ENCODE peak calls at places on chromosomes 13 and 19, in ten cellular contexts. One of them, this sample, is unnamed. For H3K9me3 and H3K4me1, the result is how much of the 10 kb centered on the place peaks cover.

GRCh38 chr13:31945202-31945978 is 86.2 kb upstream of the FRY start:
- DNase-seq in sigmoid colon: peak
- DNase-seq in mucosa of descending colon: peak
- DNase-seq in mammary epithelial cell: peak
- DNase-seq in tibial artery: peak
- DNase-seq in stomach: peak
- DNase-seq in A549: peak
- DNase-seq in H1: no peak
- DNase-seq in gastrocnemius medialis: peak
- DNase-seq in pancreas: peak
- DNase-seq in this sample: peak

GRCh38 chr19:5193192-5193591 is 147.4 kb downstream of the PTPRS start:
- DNase-seq in sigmoid colon: no peak
- DNase-seq in mucosa of descending colon: no peak
- DNase-seq in mammary epithelial cell: no peak
- DNase-seq in tibial artery: no peak
- DNase-seq in stomach: no peak
- DNase-seq in A549: no peak
- DNase-seq in H1: peak
- DNase-seq in gastrocnemius medialis: no peak
- DNase-seq in pancreas: no peak
- DNase-seq in this sample: no peak

GRCh38 chr19:42311612-42312160 is 1.4 kb upstream of the TMEM145 start:
- DNase-seq in sigmoid colon: no peak
- DNase-seq in mucosa of descending colon: no peak
- DNase-seq in mammary epithelial cell: no peak
- DNase-seq in tibial artery: no peak
- DNase-seq in stomach: no peak
- DNase-seq in A549: peak
- DNase-seq in H1: no peak
- DNase-seq in gastrocnemius medialis: no peak
- DNase-seq in pancreas: no peak
- DNase-seq in this sample: no peak

GRCh38 chr19:8515317-8515716 is 1.4 kb upstream of the ZNF414 start:
- DNase-seq in sigmoid colon: no peak
- DNase-seq in mucosa of descending colon: no peak
- DNase-seq in mammary epithelial cell: no peak
- DNase-seq in tibial artery: no peak
- DNase-seq in stomach: no peak
- DNase-seq in A549: no peak
- DNase-seq in H1: no peak
- DNase-seq in gastrocnemius medialis: no peak
- DNase-seq in pancreas: no peak
- DNase-seq in this sample: peak

GRCh38 chr13:98856983-98857382 is 104.5 kb upstream of the SLC15A1 start:
- DNase-seq in sigmoid colon: no peak
- DNase-seq in mucosa of descending colon: peak
- DNase-seq in mammary epithelial cell: no peak
- DNase-seq in tibial artery: no peak
- DNase-seq in stomach: peak
- DNase-seq in A549: no peak
- DNase-seq in H1: no peak
- DNase-seq in gastrocnemius medialis: peak
- DNase-seq in pancreas: no peak
- DNase-seq in this sample: peak

GRCh38 chr13:66014757-66015156 is 1215.4 kb downstream of the PCDH9 start:
- DNase-seq in sigmoid colon: no peak
- DNase-seq in mucosa of descending colon: no peak
- DNase-seq in mammary epithelial cell: no peak
- DNase-seq in tibial artery: no peak
- DNase-seq in stomach: no peak
- DNase-seq in A549: no peak
- DNase-seq in H1: no peak
- DNase-seq in gastrocnemius medialis: no peak
- DNase-seq in pancreas: no peak
- DNase-seq in this sample: no peak

GRCh38 chr19:41000310-41000737 is 9.2 kb downstream of the CYP2B6 start:
- DNase-seq in sigmoid colon: no peak
- DNase-seq in mucosa of descending colon: no peak
- DNase-seq in mammary epithelial cell: peak
- DNase-seq in tibial artery: no peak
- DNase-seq in stomach: peak
- DNase-seq in A549: peak
- DNase-seq in H1: no peak
- DNase-seq in gastrocnemius medialis: no peak
- DNase-seq in pancreas: peak
- DNase-seq in this sample: peak

GRCh38 chr19:7385062-7385461 is 36.3 kb downstream of the ARHGEF18 start:
- DNase-seq in sigmoid colon: no peak
- DNase-seq in mucosa of descending colon: no peak
- DNase-seq in mammary epithelial cell: no peak
- DNase-seq in tibial artery: no peak
- DNase-seq in stomach: no peak
- DNase-seq in A549: no peak
- DNase-seq in H1: no peak
- DNase-seq in gastrocnemius medialis: no peak
- DNase-seq in pancreas: no peak
- DNase-seq in this sample: no peak

GRCh38 chr19:3868770-3869456 is at the start of gene ZFR2:
- DNase-seq in sigmoid colon: no peak
- DNase-seq in mucosa of descending colon: no peak
- DNase-seq in mammary epithelial cell: no peak
- DNase-seq in tibial artery: no peak
- DNase-seq in stomach: no peak
- DNase-seq in A549: peak
- DNase-seq in H1: no peak
- DNase-seq in gastrocnemius medialis: no peak
- DNase-seq in pancreas: no peak
- DNase-seq in this sample: no peak

GRCh38 chr13:32947886-32948285 is 68.3 kb upstream of the KL start:
- DNase-seq in sigmoid colon: no peak
- DNase-seq in mucosa of descending colon: no peak
- DNase-seq in mammary epithelial cell: no peak
- DNase-seq in tibial artery: no peak
- DNase-seq in stomach: no peak
- DNase-seq in A549: no peak
- DNase-seq in H1: no peak
- DNase-seq in gastrocnemius medialis: no peak
- DNase-seq in pancreas: no peak
- DNase-seq in this sample: no peak

GRCh38 chr13:93182406-93182805 is 44.2 kb upstream of the GPC6 start:
- DNase-seq in sigmoid colon: no peak
- DNase-seq in mucosa of descending colon: no peak
- DNase-seq in mammary epithelial cell: no peak
- DNase-seq in tibial artery: no peak
- DNase-seq in stomach: no peak
- DNase-seq in A549: no peak
- DNase-seq in H1: no peak
- DNase-seq in gastrocnemius medialis: no peak
- DNase-seq in pancreas: no peak
- DNase-seq in this sample: no peak

GRCh38 chr13:38386421-38386820 is 36.8 kb downstream of the UFM1 start:
- DNase-seq in sigmoid colon: no peak
- DNase-seq in mucosa of descending colon: no peak
- DNase-seq in mammary epithelial cell: peak
- DNase-seq in tibial artery: no peak
- DNase-seq in stomach: no peak
- DNase-seq in A549: no peak
- DNase-seq in H1: no peak
- DNase-seq in gastrocnemius medialis: no peak
- DNase-seq in pancreas: no peak
- DNase-seq in this sample: no peak

GRCh38 chr19:51150627-51151026 is 8.5 kb downstream of the SIGLEC7 start:
- DNase-seq in sigmoid colon: no peak
- DNase-seq in mucosa of descending colon: no peak
- DNase-seq in mammary epithelial cell: no peak
- DNase-seq in tibial artery: no peak
- DNase-seq in stomach: no peak
- DNase-seq in A549: no peak
- DNase-seq in H1: no peak
- DNase-seq in gastrocnemius medialis: no peak
- DNase-seq in pancreas: no peak
- DNase-seq in this sample: no peak

GRCh38 chr13:23772717-23773116 is 116.5 kb downstream of the MIPEP start:
- DNase-seq in sigmoid colon: no peak
- DNase-seq in mucosa of descending colon: no peak
- DNase-seq in mammary epithelial cell: no peak
- DNase-seq in tibial artery: no peak
- DNase-seq in stomach: no peak
- DNase-seq in A549: no peak
- DNase-seq in H1: no peak
- DNase-seq in gastrocnemius medialis: no peak
- DNase-seq in pancreas: no peak
- DNase-seq in this sample: no peak

GRCh38 chr13:77986699-77987098 is 68.1 kb upstream of the EDNRB start:
- DNase-seq in sigmoid colon: no peak
- DNase-seq in mucosa of descending colon: no peak
- DNase-seq in mammary epithelial cell: no peak
- DNase-seq in tibial artery: no peak
- DNase-seq in stomach: no peak
- DNase-seq in A549: no peak
- DNase-seq in H1: no peak
- DNase-seq in gastrocnemius medialis: no peak
- DNase-seq in pancreas: no peak
- DNase-seq in this sample: no peak

GRCh38 chr19:30204721-30205120 is 167.5 kb upstream of the ZNF536 start:
- DNase-seq in sigmoid colon: no peak
- DNase-seq in mucosa of descending colon: no peak
- DNase-seq in mammary epithelial cell: no peak
- DNase-seq in tibial artery: no peak
- DNase-seq in stomach: no peak
- DNase-seq in A549: no peak
- DNase-seq in H1: no peak
- DNase-seq in gastrocnemius medialis: no peak
- DNase-seq in pancreas: no peak
- DNase-seq in this sample: no peak

DNA sequence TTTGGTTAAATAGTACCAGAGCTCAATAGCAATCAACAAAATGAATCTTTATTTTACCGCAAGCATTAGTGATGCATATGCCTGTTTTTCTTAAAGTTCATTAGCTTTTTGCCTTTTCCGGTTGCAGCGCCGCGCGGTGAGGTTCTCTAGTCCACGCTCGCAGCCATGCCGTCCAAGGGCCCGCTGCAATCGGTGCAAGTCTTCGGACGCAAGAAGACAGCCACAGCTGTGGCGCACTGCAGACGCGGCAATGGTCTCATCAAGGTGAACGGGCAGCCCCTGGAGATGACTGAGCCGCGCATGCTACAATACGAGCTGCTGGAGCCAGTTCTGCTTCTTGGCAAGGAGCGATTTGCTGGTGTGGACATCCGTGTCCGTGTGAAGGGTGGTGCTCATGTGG is 42.1 kb upstream of the ZNF486 start:
- DNase-seq in sigmoid colon: no peak
- DNase-seq in mucosa of descending colon: no peak
- DNase-seq in mammary epithelial cell: no peak
- DNase-seq in tibial artery: no peak
- DNase-seq in stomach: no peak
- DNase-seq in A549: no peak
- DNase-seq in H1: no peak
- DNase-seq in gastrocnemius medialis: no peak
- DNase-seq in pancreas: no peak
- DNase-seq in this sample: no peak
- H3K9me3 ChIP-seq in sigmoid colon: under half
- H3K9me3 ChIP-seq in mucosa of descending colon: half or more
- H3K9me3 ChIP-seq in mammary epithelial cell: under half
- H3K9me3 ChIP-seq in tibial artery: under half
- H3K9me3 ChIP-seq in stomach: half or more
- H3K9me3 ChIP-seq in A549: under half
- H3K9me3 ChIP-seq in H1: under half
- H3K9me3 ChIP-seq in gastrocnemius medialis: under half
- H3K9me3 ChIP-seq in pancreas: under half
- H3K9me3 ChIP-seq in this sample: half or more

DNA sequence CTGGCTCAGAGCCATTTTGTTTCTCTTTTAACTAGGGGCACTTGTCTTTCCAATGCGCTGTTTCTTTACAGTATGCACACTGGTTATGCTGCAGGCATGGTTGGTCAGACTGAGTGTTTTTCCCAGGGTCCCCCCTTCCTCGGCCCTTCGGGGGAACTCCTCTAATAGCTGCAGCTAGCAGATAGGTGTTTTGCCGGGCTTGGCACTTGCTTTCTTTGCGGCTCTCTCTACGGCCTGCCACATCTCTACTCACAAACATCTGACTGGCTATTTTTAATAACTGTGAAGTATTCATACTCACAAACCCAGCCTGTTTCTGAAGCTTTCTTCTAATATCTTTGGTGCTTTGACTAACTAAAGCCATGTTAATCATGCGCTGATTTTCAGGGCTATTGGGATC is 89.4 kb downstream of the SLC25A15 start:
- DNase-seq in sigmoid colon: no peak
- DNase-seq in mucosa of descending colon: no peak
- DNase-seq in mammary epithelial cell: no peak
- DNase-seq in tibial artery: no peak
- DNase-seq in stomach: no peak
- DNase-seq in A549: no peak
- DNase-seq in H1: no peak
- DNase-seq in gastrocnemius medialis: no peak
- DNase-seq in pancreas: no peak
- DNase-seq in this sample: no peak
- H3K4me1 ChIP-seq in sigmoid colon: under half
- H3K4me1 ChIP-seq in mucosa of descending colon: under half
- H3K4me1 ChIP-seq in mammary epithelial cell: under half
- H3K4me1 ChIP-seq in tibial artery: under half
- H3K4me1 ChIP-seq in stomach: under half
- H3K4me1 ChIP-seq in A549: under half
- H3K4me1 ChIP-seq in H1: under half
- H3K4me1 ChIP-seq in gastrocnemius medialis: under half
- H3K4me1 ChIP-seq in pancreas: under half
- H3K4me1 ChIP-seq in this sample: under half

GRCh38 chr19:14378890-14379289 is 2.4 kb upstream of the ADGRE5 start:
- DNase-seq in sigmoid colon: no peak
- DNase-seq in mucosa of descending colon: no peak
- DNase-seq in mammary epithelial cell: no peak
- DNase-seq in tibial artery: no peak
- DNase-seq in stomach: no peak
- DNase-seq in A549: no peak
- DNase-seq in H1: no peak
- DNase-seq in gastrocnemius medialis: no peak
- DNase-seq in pancreas: no peak
- DNase-seq in this sample: no peak
- TF ChIP-seq CTCF in sigmoid colon: no peak
- TF ChIP-seq CTCF in mucosa of descending colon: no peak
- TF ChIP-seq CTCF in mammary epithelial cell: no peak
- TF ChIP-seq CTCF in tibial artery: no peak
- TF ChIP-seq CTCF in stomach: no peak
- TF ChIP-seq CTCF in A549: no peak
- TF ChIP-seq CTCF in H1: no peak
- TF ChIP-seq CTCF in gastrocnemius medialis: no peak
- TF ChIP-seq CTCF in pancreas: no peak
- TF ChIP-seq CTCF in this sample: no peak

DNA sequence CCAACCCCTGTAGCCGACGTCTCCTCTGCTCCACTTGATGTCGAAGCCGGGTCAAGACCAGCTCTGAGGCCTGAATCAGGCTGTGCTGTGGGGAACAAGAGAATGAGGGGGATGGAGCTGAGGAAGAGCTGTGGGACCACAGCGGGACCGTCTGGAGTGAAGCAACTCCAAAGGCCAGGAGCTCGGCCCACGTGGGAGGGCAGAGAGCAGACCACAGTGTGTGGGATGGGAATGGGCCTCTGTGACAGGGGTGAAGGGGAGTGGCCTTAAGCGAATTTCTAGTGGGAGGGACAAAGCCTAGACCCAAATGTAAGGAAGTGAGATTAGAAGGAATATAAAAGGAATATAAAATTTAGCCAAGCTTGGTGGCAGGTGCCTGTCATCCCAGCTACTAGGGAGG is 3.8 kb upstream of the SLC8A2 start:
- DNase-seq in sigmoid colon: no peak
- DNase-seq in mucosa of descending colon: no peak
- DNase-seq in mammary epithelial cell: no peak
- DNase-seq in tibial artery: no peak
- DNase-seq in stomach: no peak
- DNase-seq in A549: no peak
- DNase-seq in H1: no peak
- DNase-seq in gastrocnemius medialis: no peak
- DNase-seq in pancreas: no peak
- DNase-seq in this sample: no peak
- H3K9me3 ChIP-seq in sigmoid colon: under half
- H3K9me3 ChIP-seq in mucosa of descending colon: under half
- H3K9me3 ChIP-seq in mammary epithelial cell: under half
- H3K9me3 ChIP-seq in tibial artery: under half
- H3K9me3 ChIP-seq in stomach: under half
- H3K9me3 ChIP-seq in A549: under half
- H3K9me3 ChIP-seq in H1: under half
- H3K9me3 ChIP-seq in gastrocnemius medialis: under half
- H3K9me3 ChIP-seq in pancreas: under half
- H3K9me3 ChIP-seq in this sample: under half